ENCODE peak calls at places on chromosomes 1 and 21, in six cellular contexts. E, F, I, J, K and R are unnamed samples.

GRCh38 chr1:99465176-99465900 is 180.6 kb upstream of the PALMD start:
- DNase-seq in E (no peak), F (no peak), I (no peak), J (no peak), K (no peak), R (no peak)

GRCh38 chr1:44485229-44485932 is 80.3 kb downstream of the RNF220 start:
- DNase-seq in E (no peak), F (no peak), I (no peak), J (no peak), K (no peak), R (no peak)

GRCh38 chr1:24294757-24295371 is 24.3 kb upstream of the GRHL3 start:
- DNase-seq in E (peak; percentile 65), F (peak; percentile 66), I (peak; percentile 44), J (peak; percentile 40), K (peak; percentile 39), R (peak; percentile 80)

GRCh38 chr1:45934947-45935346 is 131.5 kb downstream of the MAST2 start:
- DNase-seq in E (no peak), F (no peak), I (no peak), J (no peak), K (no peak), R (no peak)

GRCh38 chr1:248752119-248752931 is 3.2 kb downstream of the LYPD8 start:
- DNase-seq in E (no peak), F (no peak), I (no peak), J (no peak), K (peak; percentile 2), R (peak; percentile 15)

GRCh38 chr1:6981595-6981994 is 196.3 kb downstream of the CAMTA1 start:
- DNase-seq in E (no peak), F (no peak), I (no peak), J (no peak), K (no peak), R (no peak)

GRCh38 chr1:54127594-54127993 is 25.2 kb downstream of the CDCP2 start:
- DNase-seq in E (no peak), F (no peak), I (no peak), J (no peak), K (no peak), R (no peak)

GRCh38 chr1:161738627-161739287 is 10.8 kb upstream of the DUSP12 start:
- DNase-seq in E (peak; percentile 30), F (peak; percentile 42), I (no peak), J (peak; percentile 55), K (peak; percentile 74), R (peak; percentile 46)

GRCh38 chr1:67650061-67650460 is 34.9 kb upstream of the GADD45A start:
- DNase-seq in E (no peak), F (no peak), I (no peak), J (no peak), K (no peak), R (no peak)

GRCh38 chr21:19286901-19287300 is 883.3 kb upstream of the TMPRSS15 start:
- DNase-seq in E (no peak), F (no peak), I (no peak), J (no peak), K (no peak), R (no peak)

GRCh38 chr1:244365821-244366220 is 85.9 kb downstream of the ADSS2 start:
- DNase-seq in E (no peak), F (no peak), I (no peak), J (no peak), K (no peak), R (no peak)

GRCh38 chr21:27649323-27649722 is 682.4 kb upstream of the ADAMTS5 start:
- DNase-seq in E (no peak), F (no peak), I (no peak), J (no peak), K (no peak), R (no peak)

GRCh38 chr1:150688786-150689185 is 8.2 kb downstream of the GOLPH3L start:
- DNase-seq in E (no peak), F (no peak), I (no peak), J (no peak), K (no peak), R (no peak)

GRCh38 chr1:237018896-237019295 is 14.7 kb upstream of the MT1HL1 start:
- DNase-seq in E (no peak), F (no peak), I (no peak), J (no peak), K (no peak), R (no peak)
- TF ChIP-seq CTCF in E (no peak), F (no peak), I (no peak), J (no peak), K (no peak), R (no peak)

GRCh38 chr1:43366601-43367025 is 1.2 kb downstream of the ELOVL1 start:
- DNase-seq in E (no peak), F (no peak), I (no peak), J (no peak), K (peak; percentile 53), R (no peak)

GRCh38 chr1:43367026-43367903 is 546 bp downstream of the ELOVL1 start:
- DNase-seq in E (peak; percentile 44), F (peak; percentile 36), I (peak; percentile 58), J (no peak), K (peak; percentile 45), R (no peak)

GRCh38 chr1:43366179-43366578 is 1.6 kb downstream of the ELOVL1 start:
- DNase-seq in E (peak; percentile 94), F (no peak), I (no peak), J (peak; percentile 84), K (peak; percentile 50), R (no peak)

GRCh38 chr1:43368646-43369020 is 822 bp upstream of the ELOVL1 start:
- DNase-seq in E (no peak), F (no peak), I (no peak), J (no peak), K (no peak), R (no peak)

GRCh38 chr1:43367904-43368645 is at the start of gene ELOVL1:
- DNase-seq in E (peak; percentile 94), F (peak; percentile 91), I (peak; percentile 91), J (peak; percentile 95), K (peak; percentile 96), R (peak; percentile 52)
- TF ChIP-seq CTCF in E (no peak), F (no peak), I (peak; percentile 13), J (no peak), K (no peak), R (peak; percentile 51)

DNA sequence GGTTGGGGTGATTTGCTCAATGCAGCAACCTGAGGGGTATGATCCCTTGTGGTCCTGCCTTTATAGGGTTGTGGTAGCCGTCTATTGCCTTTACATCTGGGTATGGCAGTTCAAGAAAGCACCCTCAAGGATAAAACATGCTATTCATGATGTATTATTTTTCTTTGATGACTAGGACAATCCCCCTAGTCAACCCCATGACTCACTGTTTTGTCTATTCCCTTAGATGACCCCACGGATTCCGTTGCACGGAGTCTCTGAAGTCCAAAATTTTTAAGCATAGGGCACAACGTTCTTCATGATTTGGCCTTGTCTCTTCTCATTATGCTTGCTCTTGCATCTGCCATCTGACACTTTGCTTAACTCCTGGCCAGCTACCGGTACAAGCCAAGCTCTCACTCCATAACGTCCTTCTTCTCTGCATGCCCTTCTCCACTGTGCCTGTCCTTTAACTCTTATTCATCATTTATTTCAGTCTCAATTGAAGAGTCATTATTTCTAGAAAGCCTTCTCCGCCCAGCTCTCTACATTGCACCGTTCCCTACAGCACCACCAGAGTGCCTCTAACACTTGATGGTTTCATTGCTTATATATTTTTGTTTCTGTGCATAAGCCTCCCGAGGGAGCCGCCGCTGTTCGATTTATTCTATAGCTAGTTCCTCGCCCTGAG is 838 bp upstream of the DISP1 start:
- DNase-seq in E (no peak), F (no peak), I (no peak), J (no peak), K (no peak), R (no peak)
- TF ChIP-seq CTCF in E (no peak), F (no peak), I (no peak), J (no peak), K (no peak), R (no peak)

GRCh38 chr1:32498751-32499150 is 33.9 kb downstream of the ZBTB8B start:
- DNase-seq in E (no peak), F (no peak), I (no peak), J (no peak), K (no peak), R (no peak)

GRCh38 chr1:32496127-32496526 is 31.3 kb downstream of the ZBTB8B start:
- DNase-seq in E (no peak), F (no peak), I (no peak), J (no peak), K (no peak), R (peak; percentile 46)

GRCh38 chr1:32501865-32502264 is 37.0 kb downstream of the ZBTB8B start:
- DNase-seq in E (no peak), F (peak; percentile 41), I (peak; percentile 71), J (no peak), K (no peak), R (peak; percentile 91)

GRCh38 chr1:32503153-32503552 is 36.1 kb upstream of the ZBTB8A start:
- DNase-seq in E (no peak), F (no peak), I (no peak), J (no peak), K (no peak), R (no peak)

GRCh38 chr1:32500387-32501209 is 35.7 kb downstream of the ZBTB8B start:
- DNase-seq in E (peak; percentile 66), F (peak; percentile 76), I (peak; percentile 77), J (peak; percentile 70), K (peak; percentile 93), R (no peak)
- TF ChIP-seq CTCF in E (no peak), F (no peak), I (peak; percentile 47), J (no peak), K (peak; percentile 18), R (peak; percentile 36)

DNA sequence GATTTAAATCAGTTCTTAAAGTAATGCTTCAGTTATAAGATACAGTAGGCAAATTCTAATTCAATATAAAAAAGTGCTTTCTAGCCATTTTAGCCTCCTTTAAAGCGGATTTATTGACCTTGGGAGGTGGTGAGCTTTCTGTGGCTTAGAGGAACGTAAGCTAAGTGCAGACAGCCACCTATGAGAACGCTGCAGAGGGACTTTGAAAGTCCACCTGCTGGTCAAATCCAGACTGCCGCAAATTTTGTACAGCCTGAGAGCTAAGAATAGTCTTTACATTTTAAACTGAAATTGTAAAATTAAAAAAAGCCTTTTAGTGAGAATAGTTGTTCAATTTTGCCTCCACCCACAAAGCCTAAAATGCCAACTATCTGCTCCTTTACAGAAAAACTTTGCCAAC is 67.0 kb upstream of the SSX2IP start:
- DNase-seq in E (no peak), F (no peak), I (no peak), J (no peak), K (no peak), R (no peak)
- TF ChIP-seq CTCF in E (no peak), F (no peak), I (no peak), J (no peak), K (peak; percentile 40), R (peak; percentile 20)

GRCh38 chr1:41217441-41217840 is 24.7 kb downstream of the SCMH1 start:
- DNase-seq in E (no peak), F (no peak), I (no peak), J (no peak), K (no peak), R (no peak)
- TF ChIP-seq CTCF in E (no peak), F (no peak), I (no peak), J (no peak), K (no peak), R (no peak)